ENCODE peak calls at places on chromosomes 3 and 15, in nine cellular contexts. T, G, V, D, M, P, X, U and L are unnamed samples.

GRCh38 chr3:144463916-144464315 is 492.3 kb downstream of the DIPK2A start:
- DNase-seq in M (no peak), T (no peak), P (no peak), D (no peak), U (no peak), V (no peak), G (no peak), X (no peak), L (no peak)

GRCh38 chr3:37707428-37708372 is 154.0 kb upstream of the CTDSPL start:
- DNase-seq in X (no peak), T (no peak), M (no peak), U (no peak), P (no peak), V (no peak), D (no peak), G (no peak), L (no peak)

GRCh38 chr15:92011611-92012367 is 158.3 kb downstream of the SLCO3A1 start:
- DNase-seq in U (no peak), D (no peak), P (no peak), X (no peak), M (peak), V (no peak), G (no peak), T (no peak), L (no peak)

GRCh38 chr3:52507359-52507758 is 12.2 kb downstream of the STAB1 start:
- DNase-seq in T (no peak), M (no peak), D (no peak), X (no peak), U (no peak), G (peak), P (no peak), V (peak), L (no peak)

GRCh38 chr3:38655708-38656300 is 6.3 kb upstream of the SCN5A start:
- DNase-seq in X (no peak), V (peak), T (no peak), M (peak), G (peak), U (no peak), P (peak), D (no peak), L (no peak)

GRCh38 chr3:138186216-138186615 is 885 bp upstream of the ARMC8 start:
- DNase-seq in X (no peak), T (no peak), G (peak), M (no peak), U (no peak), P (no peak), D (no peak), V (no peak), L (no peak)

GRCh38 chr3:1774597-1774996 is 324.1 kb upstream of the CNTN4 start:
- DNase-seq in U (no peak), G (no peak), X (no peak), V (no peak), M (no peak), D (no peak), P (no peak), T (no peak), L (no peak)

GRCh38 chr3:126440709-126440995 is 35.0 kb downstream of the ZXDC start:
- DNase-seq in P (peak), G (no peak), M (peak), T (peak), X (no peak), V (no peak), D (peak), U (no peak), L (no peak)

GRCh38 chr3:184230081-184230602 is 757 bp downstream of the VWA5B2 start:
- DNase-seq in D (no peak), X (no peak), G (no peak), T (peak), M (no peak), U (no peak), V (no peak), P (no peak), L (no peak)

GRCh38 chr3:27596920-27597319 is 112.7 kb upstream of the SLC4A7 start:
- DNase-seq in V (peak), M (no peak), D (no peak), G (peak), X (no peak), U (no peak), P (no peak), T (no peak), L (no peak)

GRCh38 chr15:100715571-100716455 is 113.4 kb downstream of the ASB7 start:
- DNase-seq in G (peak), V (no peak), D (no peak), X (no peak), U (no peak), P (peak), T (no peak), M (peak), L (no peak)

GRCh38 chr3:160447544-160447943 is 2.0 kb downstream of the TRIM59 start:
- DNase-seq in T (no peak), P (no peak), U (no peak), V (peak), G (no peak), D (no peak), M (no peak), X (no peak), L (no peak)

GRCh38 chr3:186621894-186622650 is 9.2 kb downstream of the AHSG start:
- DNase-seq in G (no peak), P (no peak), X (no peak), U (no peak), D (no peak), T (no peak), M (no peak), V (no peak), L (no peak)

GRCh38 chr15:45714501-45715488 is 80.0 kb downstream of the SQOR start:
- DNase-seq in U (peak), P (peak), G (peak), D (no peak), T (peak), X (no peak), M (peak), V (peak), L (peak)

GRCh38 chr15:67998599-67999122 is 55.5 kb upstream of the PIAS1 start:
- DNase-seq in D (no peak), P (no peak), G (peak), X (no peak), U (no peak), T (peak), V (peak), M (peak), L (peak)

GRCh38 chr3:184631339-184631965 is 69.9 kb downstream of the EPHB3 start:
- DNase-seq in V (no peak), G (no peak), U (no peak), T (no peak), D (no peak), M (no peak), X (no peak), P (no peak), L (no peak)

GRCh38 chr3:52118156-52118875 is 35.9 kb downstream of the POC1A start:
- DNase-seq in V (no peak), X (no peak), M (no peak), G (no peak), D (no peak), T (no peak), P (peak), U (no peak), L (no peak)

GRCh38 chr15:40006646-40007045 is 32.3 kb downstream of the SRP14 start:
- DNase-seq in U (no peak), X (no peak), M (no peak), T (no peak), P (no peak), V (peak), G (no peak), D (no peak), L (no peak)

GRCh38 chr15:62559049-62559733 is 394.1 kb upstream of the C2CD4B start:
- DNase-seq in P (no peak), D (peak), X (no peak), V (peak), M (peak), T (no peak), G (no peak), U (peak), L (no peak)

GRCh38 chr3:197487911-197488391 is 67.8 kb downstream of the BDH1 start:
- DNase-seq in G (peak), P (no peak), D (no peak), U (peak), X (no peak), V (peak), M (peak), T (no peak), L (no peak)

GRCh38 chr3:30199096-30199734 is 407.2 kb upstream of the TGFBR2 start:
- DNase-seq in D (peak), M (peak), P (peak), V (peak), X (peak), T (peak), U (peak), G (peak), L (peak)

GRCh38 chr3:116929534-116930222 is 220.1 kb downstream of the TUSC7 start:
- DNase-seq in U (no peak), X (no peak), T (no peak), P (no peak), G (no peak), V (no peak), M (no peak), D (no peak), L (no peak)

GRCh38 chr3:11273945-11274344 is 1.7 kb downstream of the ATG7 start:
- DNase-seq in U (peak), T (no peak), X (no peak), D (no peak), P (no peak), M (no peak), V (no peak), G (no peak), L (peak)

GRCh38 chr15:27438403-27439375 is 467.7 kb downstream of the GABRG3 start:
- DNase-seq in V (no peak), M (no peak), T (no peak), P (no peak), U (no peak), D (no peak), G (no peak), X (no peak), L (no peak)

GRCh38 chr15:56244237-56244810 is 645 bp upstream of the RFX7 start:
- DNase-seq in P (peak), U (peak), G (peak), T (peak), D (peak), M (peak), X (peak), V (peak), L (peak)

GRCh38 chr15:91338763-91339162 is 238.7 kb downstream of the SV2B start:
- DNase-seq in X (no peak), M (no peak), P (no peak), G (peak), V (peak), U (no peak), T (no peak), D (no peak), L (no peak)

GRCh38 chr15:92634641-92635272 is 20.8 kb downstream of the FAM174B start:
- DNase-seq in X (no peak), M (no peak), P (no peak), T (no peak), G (no peak), D (no peak), V (no peak), U (no peak), L (peak)

GRCh38 chr15:83320404-83320803 is 35.9 kb upstream of the BNC1 start:
- DNase-seq in P (no peak), D (no peak), G (peak), U (no peak), T (no peak), M (no peak), V (peak), X (no peak), L (no peak)

GRCh38 chr3:197736010-197736490 is 654 bp downstream of the RUBCN start:
- DNase-seq in U (no peak), M (no peak), P (no peak), G (no peak), T (peak), V (no peak), X (peak), D (no peak), L (no peak)

GRCh38 chr3:9362731-9363530 is at the start of gene THUMPD3:
- DNase-seq in V (peak), M (peak), T (peak), X (peak), G (peak), U (peak), D (peak), P (peak), L (peak)

GRCh38 chr3:195836736-195837135 is 25.0 kb upstream of the MUC4 start:
- DNase-seq in M (no peak), G (no peak), T (no peak), V (no peak), D (no peak), P (no peak), U (no peak), X (no peak), L (no peak)

GRCh38 chr3:8576841-8577553 is 67.6 kb downstream of the SSUH2 start:
- DNase-seq in P (no peak), G (no peak), D (no peak), X (no peak), M (no peak), T (no peak), U (no peak), V (peak), L (no peak)

GRCh38 chr3:32630266-32630665 is 54.7 kb upstream of the CNOT10 start:
- DNase-seq in M (no peak), V (no peak), X (no peak), P (no peak), D (no peak), U (no peak), T (no peak), G (peak), L (no peak)

GRCh38 chr3:2516762-2517441 is 418.2 kb downstream of the CNTN4 start:
- DNase-seq in M (no peak), X (no peak), P (no peak), G (no peak), V (no peak), U (no peak), T (no peak), D (no peak), L (no peak)

GRCh38 chr15:72784233-72784876 is 797 bp upstream of the ADPGK start:
- DNase-seq in P (no peak), X (no peak), V (peak), U (peak), G (peak), D (peak), M (peak), T (no peak), L (no peak)

GRCh38 chr3:52494446-52494845 is 692 bp upstream of the STAB1 start:
- DNase-seq in G (no peak), V (no peak), D (no peak), T (no peak), P (no peak), M (no peak), U (no peak), X (no peak), L (no peak)

GRCh38 chr3:15634671-15635661 is 33.4 kb downstream of the BTD start:
- DNase-seq in P (peak), D (peak), X (no peak), V (peak), M (peak), U (no peak), G (no peak), T (no peak), L (no peak)

GRCh38 chr3:46946416-46946815 is 30.1 kb downstream of the CCDC12 start:
- DNase-seq in G (no peak), X (no peak), P (no peak), D (no peak), V (no peak), T (peak), U (no peak), M (no peak), L (peak)
- TF ChIP-seq POLR2A in G (no peak), X (no peak), P (no peak), D (no peak), V (no peak), T (no peak), U (no peak), M (no peak), L (no peak)

DNA sequence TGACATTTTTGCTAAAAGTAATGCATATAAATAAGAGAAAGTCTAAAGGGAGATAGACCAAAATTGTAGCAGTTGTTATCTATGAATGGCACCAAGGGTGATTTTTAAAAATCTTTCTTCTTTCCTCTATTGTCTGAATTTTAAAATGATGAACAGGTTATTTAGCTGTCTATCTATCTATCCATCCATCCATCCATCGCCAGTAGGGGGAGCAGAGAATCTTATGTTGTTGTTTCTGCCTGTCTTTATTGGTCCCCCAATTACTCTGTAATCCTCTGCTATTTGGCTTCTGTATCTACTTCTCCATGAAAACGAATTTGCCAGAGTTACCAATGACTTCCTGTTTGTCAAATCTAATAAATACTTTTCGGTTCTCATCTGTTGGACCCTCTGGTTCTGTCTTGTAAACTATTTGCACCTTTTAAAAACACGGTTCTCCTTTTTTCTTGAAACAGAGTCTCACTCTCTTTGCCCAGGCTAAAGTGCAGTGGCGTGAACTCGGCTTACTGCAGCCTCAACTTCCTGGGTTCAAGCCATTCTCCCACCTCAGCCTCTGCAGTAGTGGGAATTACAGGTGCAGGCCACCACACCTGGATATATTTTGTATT is 86.0 kb downstream of the ECT2 start:
- DNase-seq in G (peak), D (no peak), T (no peak), M (peak), U (peak), X (peak), V (peak), P (no peak), L (no peak)
- TF ChIP-seq CTCF in G (peak), D (no peak), T (peak), M (peak), U (peak), X (peak), V (peak), P (no peak), L (no peak)

GRCh38 chr3:179732661-179733348 is 80.0 kb downstream of the USP13 start:
- DNase-seq in D (no peak), X (peak), G (no peak), V (no peak), P (no peak), T (no peak), U (no peak), M (peak), L (no peak)
- H3K4me3 ChIP-seq in D (no peak), X (no peak), G (no peak), V (no peak), P (no peak), T (no peak), U (no peak), M (no peak), L (no peak)

GRCh38 chr3:112128843-112129727 is 4.0 kb downstream of the GCSAM start:
- DNase-seq in G (peak), P (no peak), X (peak), D (no peak), V (peak), M (no peak), U (no peak), T (no peak), L (no peak)
- TF ChIP-seq POLR2A in G (no peak), P (no peak), X (no peak), D (no peak), V (no peak), M (no peak), U (no peak), T (no peak), L (no peak)